ENCODE peak calls at places on chromosomes 5 and 9, in four cellular contexts. C, T, K and V are unnamed samples.

GRCh38 chr9:83198336-83198735 is 135.4 kb upstream of the RASEF start:
- DNase-seq in C (no peak), T (no peak), K (no peak), V (no peak)

GRCh38 chr9:98226968-98227367 is 28.5 kb downstream of the TBC1D2 start:
- DNase-seq in C (no peak), T (no peak), K (no peak), V (no peak)

GRCh38 chr9:98172604-98173003 is 19.8 kb downstream of the CORO2A start:
- DNase-seq in C (no peak), T (no peak), K (no peak), V (no peak)

GRCh38 chr9:117266855-117267497 is 147.9 kb downstream of the ASTN2 start:
- DNase-seq in C (no peak), T (no peak), K (no peak), V (no peak)

GRCh38 chr5:168347368-168347767 is 55.9 kb downstream of the WWC1 start:
- DNase-seq in C (no peak), T (no peak), K (no peak), V (no peak)

GRCh38 chr9:110536802-110537201 is 42.7 kb downstream of the SVEP1 start:
- DNase-seq in C (no peak), T (no peak), K (peak), V (no peak)

GRCh38 chr5:124865603-124866354 is 119.3 kb upstream of the ZNF608 start:
- DNase-seq in C (no peak), T (no peak), K (peak), V (peak)

GRCh38 chr5:74415695-74416102 is 224.8 kb downstream of the ENC1 start:
- DNase-seq in C (peak), T (no peak), K (no peak), V (no peak)

GRCh38 chr5:143217065-143217803 is 186.3 kb downstream of the NR3C1 start:
- DNase-seq in C (no peak), T (no peak), K (peak), V (peak)

GRCh38 chr9:76655121-76655531 is 109.1 kb upstream of the PCA3 start:
- DNase-seq in C (no peak), T (no peak), K (peak), V (peak)

GRCh38 chr9:84953797-84954695 is 284.5 kb downstream of the NTRK2 start:
- DNase-seq in C (peak), T (peak), K (peak), V (peak)

GRCh38 chr9:121708768-121709488 is 57.5 kb downstream of the DAB2IP start:
- DNase-seq in C (no peak), T (no peak), K (no peak), V (no peak)

GRCh38 chr9:111646417-111646816 is 15.0 kb upstream of the GNG10 start:
- DNase-seq in C (no peak), T (no peak), K (no peak), V (no peak)

GRCh38 chr5:148952097-148952828 is 110.6 kb downstream of the SH3TC2 start:
- DNase-seq in C (no peak), T (no peak), K (no peak), V (no peak)